ENCODE peak calls at places on chromosome 9, in four cellular contexts. One of them, this sample, is unnamed.

GRCh38 chr9:126723807-126724172 is 81.0 kb upstream of the ZBTB43 start:
- DNase-seq in HepG2: no peak
- DNase-seq in K562: no peak
- DNase-seq in H1: no peak
- DNase-seq in this sample: no peak

GRCh38 chr9:83583151-83584014 is 39.6 kb upstream of the IDNK start:
- DNase-seq in HepG2: peak
- DNase-seq in K562: peak
- DNase-seq in H1: peak
- DNase-seq in this sample: peak

GRCh38 chr9:113474372-113474771 is 10.8 kb downstream of the RGS3 start:
- DNase-seq in HepG2: no peak
- DNase-seq in K562: no peak
- DNase-seq in H1: no peak
- DNase-seq in this sample: no peak

GRCh38 chr9:137494104-137494544 is 35.0 kb upstream of the NSMF start:
- DNase-seq in HepG2: no peak
- DNase-seq in K562: peak
- DNase-seq in H1: no peak
- DNase-seq in this sample: no peak

GRCh38 chr9:87387351-87388055 is 110.2 kb upstream of the DAPK1 start:
- DNase-seq in HepG2: no peak
- DNase-seq in K562: no peak
- DNase-seq in H1: no peak
- DNase-seq in this sample: no peak

GRCh38 chr9:71685394-71685793 is 82.9 kb downstream of the CEMIP2 start:
- DNase-seq in HepG2: no peak
- DNase-seq in K562: no peak
- DNase-seq in H1: no peak
- DNase-seq in this sample: peak

GRCh38 chr9:12916037-12916436 is 141.2 kb downstream of the LURAP1L start:
- DNase-seq in HepG2: peak
- DNase-seq in K562: no peak
- DNase-seq in H1: peak
- DNase-seq in this sample: no peak

GRCh38 chr9:91659529-91660294 is 236.1 kb upstream of the NFIL3 start:
- DNase-seq in HepG2: no peak
- DNase-seq in K562: peak
- DNase-seq in H1: no peak
- DNase-seq in this sample: no peak

GRCh38 chr9:129223551-129224208 is 45.6 kb upstream of the IER5L start:
- DNase-seq in HepG2: peak
- DNase-seq in K562: no peak
- DNase-seq in H1: no peak
- DNase-seq in this sample: no peak

GRCh38 chr9:19358691-19359090 is 21.3 kb downstream of the RPS6 start:
- DNase-seq in HepG2: no peak
- DNase-seq in K562: no peak
- DNase-seq in H1: no peak
- DNase-seq in this sample: no peak

GRCh38 chr9:136481558-136481957 is 1.3 kb downstream of the SEC16A start:
- DNase-seq in HepG2: no peak
- DNase-seq in K562: no peak
- DNase-seq in H1: no peak
- DNase-seq in this sample: no peak

GRCh38 chr9:34989946-34990635 is 546 bp downstream of the DNAJB5 start:
- DNase-seq in HepG2: no peak
- DNase-seq in K562: peak
- DNase-seq in H1: no peak
- DNase-seq in this sample: peak

GRCh38 chr9:93964685-93965084 is 9.5 kb upstream of the BARX1 start:
- DNase-seq in HepG2: no peak
- DNase-seq in K562: peak
- DNase-seq in H1: no peak
- DNase-seq in this sample: no peak

GRCh38 chr9:75683591-75683990 is 206.9 kb upstream of the PCSK5 start:
- DNase-seq in HepG2: no peak
- DNase-seq in K562: no peak
- DNase-seq in H1: no peak
- DNase-seq in this sample: no peak

GRCh38 chr9:137543237-137543963 is 6.8 kb downstream of the PNPLA7 start:
- DNase-seq in HepG2: no peak
- DNase-seq in K562: no peak
- DNase-seq in H1: no peak
- DNase-seq in this sample: no peak

GRCh38 chr9:83280259-83280658 is 217.3 kb upstream of the RASEF start:
- DNase-seq in HepG2: no peak
- DNase-seq in K562: no peak
- DNase-seq in H1: no peak
- DNase-seq in this sample: peak

GRCh38 chr9:86187121-86187520 is 72.3 kb downstream of the C9orf153 start:
- DNase-seq in HepG2: peak
- DNase-seq in K562: no peak
- DNase-seq in H1: no peak
- DNase-seq in this sample: no peak

GRCh38 chr9:105244996-105245719 is 707 bp downstream of the SLC44A1 start:
- DNase-seq in HepG2: no peak
- DNase-seq in K562: no peak
- DNase-seq in H1: peak
- DNase-seq in this sample: peak

GRCh38 chr9:89529243-89530030 is 31.5 kb upstream of the SEMA4D start:
- DNase-seq in HepG2: no peak
- DNase-seq in K562: no peak
- DNase-seq in H1: no peak
- DNase-seq in this sample: no peak

GRCh38 chr9:104936291-104936690 is 8.3 kb upstream of the ABCA1 start:
- DNase-seq in HepG2: no peak
- DNase-seq in K562: no peak
- DNase-seq in H1: no peak
- DNase-seq in this sample: no peak

GRCh38 chr9:93098236-93098946 is 2.4 kb downstream of the CARD19 start:
- DNase-seq in HepG2: peak
- DNase-seq in K562: peak
- DNase-seq in H1: no peak
- DNase-seq in this sample: peak

GRCh38 chr9:37034320-37034937 is 361 bp upstream of the PAX5 start:
- DNase-seq in HepG2: no peak
- DNase-seq in K562: no peak
- DNase-seq in H1: no peak
- DNase-seq in this sample: no peak

GRCh38 chr9:112065781-112066606 is 109.1 kb downstream of the SUSD1 start:
- DNase-seq in HepG2: no peak
- DNase-seq in K562: no peak
- DNase-seq in H1: no peak
- DNase-seq in this sample: peak

GRCh38 chr9:73577867-73578266 is 426.2 kb downstream of the ANXA1 start:
- DNase-seq in HepG2: no peak
- DNase-seq in K562: no peak
- DNase-seq in H1: no peak
- DNase-seq in this sample: no peak

GRCh38 chr9:116633444-116633843 is 53.7 kb upstream of the TRIM32 start:
- DNase-seq in HepG2: no peak
- DNase-seq in K562: no peak
- DNase-seq in H1: no peak
- DNase-seq in this sample: no peak

GRCh38 chr9:34426340-34427074 is 31.9 kb downstream of the FAM219A start:
- DNase-seq in HepG2: no peak
- DNase-seq in K562: peak
- DNase-seq in H1: no peak
- DNase-seq in this sample: no peak

GRCh38 chr9:109972026-109973005 is 192.3 kb downstream of the PALM2AKAP2 start:
- DNase-seq in HepG2: no peak
- DNase-seq in K562: no peak
- DNase-seq in H1: no peak
- DNase-seq in this sample: no peak

GRCh38 chr9:2570615-2571479 is 50.7 kb upstream of the VLDLR start:
- DNase-seq in HepG2: peak
- DNase-seq in K562: peak
- DNase-seq in H1: no peak
- DNase-seq in this sample: peak

GRCh38 chr9:96304230-96304629 is 2.3 kb upstream of the HSD17B3 start:
- DNase-seq in HepG2: no peak
- DNase-seq in K562: no peak
- DNase-seq in H1: no peak
- DNase-seq in this sample: no peak

GRCh38 chr9:83775932-83776331 is 41.6 kb downstream of the GKAP1 start:
- DNase-seq in HepG2: no peak
- DNase-seq in K562: no peak
- DNase-seq in H1: no peak
- DNase-seq in this sample: no peak

GRCh38 chr9:115672477-115673316 is 480.9 kb upstream of the PAPPA start:
- DNase-seq in HepG2: peak
- DNase-seq in K562: no peak
- DNase-seq in H1: no peak
- DNase-seq in this sample: peak

GRCh38 chr9:109469646-109470358 is 28.3 kb downstream of the PTPN3 start:
- DNase-seq in HepG2: peak
- DNase-seq in K562: peak
- DNase-seq in H1: peak
- DNase-seq in this sample: peak

GRCh38 chr9:81621111-81621510 is 68.2 kb downstream of the TLE1 start:
- DNase-seq in HepG2: no peak
- DNase-seq in K562: no peak
- DNase-seq in H1: no peak
- DNase-seq in this sample: no peak

GRCh38 chr9:9749591-9749990 is 863.2 kb downstream of the PTPRD start:
- DNase-seq in HepG2: no peak
- DNase-seq in K562: no peak
- DNase-seq in H1: no peak
- DNase-seq in this sample: peak

GRCh38 chr9:114006155-114006550 is 71.9 kb downstream of the AMBP start:
- DNase-seq in HepG2: no peak
- DNase-seq in K562: no peak
- DNase-seq in H1: no peak
- DNase-seq in this sample: no peak

GRCh38 chr9:79701651-79702050 is 129.9 kb downstream of the TLE4 start:
- DNase-seq in HepG2: no peak
- DNase-seq in K562: no peak
- DNase-seq in H1: no peak
- DNase-seq in this sample: no peak

GRCh38 chr9:121989010-121989409 is 104.1 kb downstream of the TTLL11 start:
- DNase-seq in HepG2: no peak
- DNase-seq in K562: peak
- DNase-seq in H1: peak
- DNase-seq in this sample: peak

GRCh38 chr9:121990600-121991304 is 102.4 kb downstream of the TTLL11 start:
- DNase-seq in HepG2: peak
- DNase-seq in K562: no peak
- DNase-seq in H1: no peak
- DNase-seq in this sample: no peak

GRCh38 chr9:121984726-121985402 is 108.2 kb downstream of the TTLL11 start:
- DNase-seq in HepG2: no peak
- DNase-seq in K562: no peak
- DNase-seq in H1: no peak
- DNase-seq in this sample: peak

GRCh38 chr9:121985792-121986494 is 107.2 kb downstream of the TTLL11 start:
- DNase-seq in HepG2: no peak
- DNase-seq in K562: no peak
- DNase-seq in H1: no peak
- DNase-seq in this sample: no peak

GRCh38 chr9:121987312-121987711 is 105.8 kb downstream of the TTLL11 start:
- DNase-seq in HepG2: no peak
- DNase-seq in K562: no peak
- DNase-seq in H1: no peak
- DNase-seq in this sample: no peak
- H2AFZ ChIP-seq in HepG2: no peak
- H2AFZ ChIP-seq in K562: no peak
- H2AFZ ChIP-seq in H1: no peak
- H2AFZ ChIP-seq in this sample: no peak

GRCh38 chr9:124593080-124594058 is 86.2 kb upstream of the NR5A1 start:
- DNase-seq in HepG2: no peak
- DNase-seq in K562: peak
- DNase-seq in H1: peak
- DNase-seq in this sample: no peak
- TF ChIP-seq JUN in HepG2: no peak
- TF ChIP-seq JUN in K562: no peak
- TF ChIP-seq JUN in H1: no peak
- TF ChIP-seq JUN in this sample: no peak

DNA sequence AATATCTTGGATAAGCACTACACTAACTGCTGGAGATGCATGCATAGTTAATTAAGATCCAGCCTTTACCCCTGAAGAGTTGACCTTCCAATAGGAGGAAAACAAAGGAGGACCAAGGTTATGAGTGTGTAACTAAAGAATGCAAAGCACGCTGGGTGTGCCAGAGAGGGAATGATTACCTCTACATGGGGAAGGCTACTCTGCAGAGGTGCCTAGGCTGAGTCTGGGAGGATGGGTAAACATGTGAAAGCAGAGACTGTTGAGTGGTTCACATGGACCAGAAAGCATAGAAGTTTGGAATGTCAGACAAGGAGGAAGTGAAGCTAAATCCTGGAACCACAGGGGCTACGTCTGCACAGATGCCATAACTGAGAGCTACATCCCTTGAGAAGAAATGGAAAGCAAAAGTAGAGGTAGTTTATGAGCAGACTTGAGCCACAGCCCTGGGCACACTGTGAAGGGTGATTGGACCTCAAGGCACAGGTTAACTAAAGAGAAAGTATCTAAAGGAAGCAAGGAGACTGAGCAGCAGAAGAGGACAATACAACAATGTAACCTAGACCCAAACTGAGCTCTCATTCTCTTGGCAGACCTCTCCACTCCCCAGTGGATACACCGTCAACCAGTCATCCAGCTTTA is 176.1 kb downstream of the DENND1A start:
- DNase-seq in HepG2: no peak
- DNase-seq in K562: no peak
- DNase-seq in H1: no peak
- DNase-seq in this sample: no peak
- TF ChIP-seq POLR2AphosphoS5 in HepG2: no peak
- TF ChIP-seq POLR2AphosphoS5 in K562: no peak
- TF ChIP-seq POLR2AphosphoS5 in H1: no peak
- TF ChIP-seq POLR2AphosphoS5 in this sample: no peak

DNA sequence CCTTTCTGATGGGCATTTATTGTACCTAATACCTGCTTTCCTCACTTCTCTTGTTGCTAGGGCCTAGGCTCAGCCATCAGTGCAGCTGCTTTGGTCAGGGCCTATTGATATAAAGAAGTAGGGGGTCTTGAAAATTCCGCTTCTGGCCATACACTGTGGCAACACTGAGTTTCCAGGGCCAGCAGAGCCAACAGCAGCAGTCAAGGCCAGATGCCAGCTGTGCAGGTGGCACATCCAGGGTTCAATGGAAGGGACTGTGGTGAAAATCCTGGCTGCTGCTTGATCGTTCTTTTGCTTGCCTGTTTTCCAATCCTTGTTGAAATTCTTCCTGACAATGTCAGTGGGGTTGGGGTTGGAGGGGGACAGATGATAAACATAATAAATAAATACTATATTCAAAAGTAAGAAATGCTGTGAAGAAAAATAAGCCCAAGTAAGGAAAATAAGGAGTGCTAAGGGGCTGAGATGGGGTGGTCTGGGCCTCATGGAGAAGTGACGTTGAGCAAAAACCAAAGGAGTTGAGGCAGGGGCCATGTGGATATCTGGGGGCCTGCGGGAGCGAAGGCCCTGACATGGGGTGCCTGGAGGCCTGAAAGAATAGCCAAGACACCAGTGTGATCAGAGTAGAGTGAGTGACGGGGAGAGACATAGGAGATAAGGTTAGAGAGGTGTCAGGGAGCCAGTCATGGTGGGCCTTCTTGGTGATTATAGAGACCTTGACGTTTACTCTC is 91.0 kb upstream of the ALDH1B1 start:
- DNase-seq in HepG2: no peak
- DNase-seq in K562: no peak
- DNase-seq in H1: no peak
- DNase-seq in this sample: no peak
- H2AFZ ChIP-seq in HepG2: no peak
- H2AFZ ChIP-seq in K562: no peak
- H2AFZ ChIP-seq in H1: no peak
- H2AFZ ChIP-seq in this sample: no peak

This sample was measured in endothelial cell of umbilical vein.